ENCODE peak calls at places on chromosome 18, in nine cellular contexts. R is T-helper 17 cell; D is GDM1; S is GM19239; X is right lobe of liver; F is amygdala; I is stimulated activated CD4-positive, alpha-beta T cell treated with anti-CD3 and anti-CD28 coated beads, Interleukin-2, amount 100 ng/mL, for 48 hours; N is globus pallidus; V is activated CD4-positive, alpha-beta memory T cell treated with anti-CD3 and anti-CD28 coated beads, Interleukin-2, amount 10 ng/mL, durations not matched to agents 7 days and 5 days. C is an unnamed sample.

GRCh38 chr18:75879196-75879595 is 451.7 kb upstream of the SMIM21 start:
- DNase-seq in F (no peak), D (no peak), I (no peak), S (no peak), R (no peak), X (no peak), V (no peak), N (no peak), C (no peak)

GRCh38 chr18:21831413-21831831 is 90.8 kb downstream of the MIB1 start:
- DNase-seq in I (no peak), F (no peak), V (no peak), S (no peak), D (no peak), X (no peak), R (no peak), N (peak; percentile 26), C (no peak)

GRCh38 chr18:14221689-14222088 is 89.5 kb upstream of the ZNF519 start:
- DNase-seq in X (no peak), I (no peak), D (no peak), S (no peak), F (no peak), N (no peak), R (no peak), V (no peak), C (no peak)

GRCh38 chr18:35969676-35970075 is 2.8 kb upstream of the RMP24 start:
- DNase-seq in I (no peak), V (no peak), X (no peak), S (no peak), R (no peak), F (no peak), D (no peak), N (no peak), C (no peak)

GRCh38 chr18:53817976-53818950 is 406.2 kb downstream of the MBD2 start:
- DNase-seq in F (no peak), V (no peak), R (no peak), D (no peak), N (no peak), I (no peak), X (no peak), S (no peak), C (no peak)

GRCh38 chr18:12233378-12233777 is 20.8 kb upstream of the CIDEA start:
- DNase-seq in X (no peak), S (no peak), F (no peak), N (no peak), V (no peak), R (no peak), D (no peak), I (no peak), C (no peak)

GRCh38 chr18:23237524-23238151 is 102.4 kb downstream of the CABLES1 start:
- DNase-seq in D (no peak), S (peak; percentile 54), F (no peak), X (peak; percentile 65), R (no peak), N (no peak), V (peak; percentile 57), I (peak; percentile 42), C (peak; percentile 46)

GRCh38 chr18:22493940-22494339 is 76.2 kb upstream of the CTAGE1 start:
- DNase-seq in F (no peak), X (no peak), S (no peak), I (no peak), N (no peak), V (no peak), D (no peak), R (no peak), C (no peak)

GRCh38 chr18:76518543-76519155 is 23.6 kb upstream of the ZNF516 start:
- DNase-seq in S (no peak), I (no peak), V (no peak), F (no peak), D (no peak), N (no peak), X (peak; percentile 55), R (no peak), C (no peak)

GRCh38 chr18:74836296-74837139 is 238.8 kb downstream of the ZNF407 start:
- DNase-seq in R (no peak), D (peak; percentile 15), I (no peak), X (peak; percentile 25), F (no peak), N (peak; percentile 12), S (no peak), V (no peak), C (no peak)

GRCh38 chr18:48028716-48029115 is 98.3 kb upstream of the SMAD2 start:
- DNase-seq in N (no peak), F (no peak), D (no peak), R (no peak), I (no peak), V (no peak), X (no peak), S (no peak), C (no peak)

GRCh38 chr18:9694952-9695495 is 13.1 kb upstream of the RAB31 start:
- DNase-seq in F (no peak), D (no peak), V (no peak), S (no peak), R (no peak), X (no peak), I (no peak), N (no peak), C (no peak)

GRCh38 chr18:51082571-51083264 is 52.7 kb downstream of the SMAD4 start:
- DNase-seq in V (no peak), F (no peak), R (no peak), N (no peak), D (no peak), S (no peak), I (no peak), X (no peak), C (no peak)

GRCh38 chr18:70069965-70070364 is 122.3 kb upstream of the CD226 start:
- DNase-seq in N (no peak), F (no peak), I (no peak), V (no peak), X (no peak), R (no peak), S (no peak), D (no peak), C (no peak)

GRCh38 chr18:50079571-50080295 is 115.2 kb downstream of the MYO5B start:
- DNase-seq in V (no peak), X (peak; percentile 85), F (peak; percentile 64), R (no peak), I (no peak), S (no peak), D (no peak), N (peak; percentile 79), C (no peak)

GRCh38 chr18:2532797-2533196 is 38.5 kb downstream of the METTL4 start:
- DNase-seq in S (no peak), D (no peak), X (no peak), V (no peak), I (no peak), N (no peak), F (no peak), R (no peak), C (no peak)

GRCh38 chr18:7789853-7790552 is 222.9 kb downstream of the PTPRM start:
- DNase-seq in S (no peak), D (no peak), R (no peak), V (no peak), I (no peak), X (no peak), N (peak; percentile 5), F (no peak), C (no peak)

GRCh38 chr18:11719050-11719449 is 30.0 kb downstream of the GNAL start:
- DNase-seq in S (no peak), D (no peak), N (no peak), V (no peak), X (no peak), R (no peak), F (no peak), I (no peak), C (no peak)

GRCh38 chr18:36411745-36412168 is 114.2 kb downstream of the FHOD3 start:
- DNase-seq in D (no peak), V (no peak), R (no peak), N (no peak), X (no peak), S (no peak), I (no peak), F (no peak), C (no peak)

GRCh38 chr18:21735452-21736015 is 5.1 kb upstream of the MIB1 start:
- DNase-seq in F (no peak), D (no peak), X (peak; percentile 25), R (peak; percentile 33), I (no peak), V (peak; percentile 77), S (no peak), N (no peak), C (no peak)

GRCh38 chr18:63559567-63560491 is 17.7 kb downstream of the SERPINB12 start:
- DNase-seq in V (no peak), I (no peak), R (no peak), S (no peak), D (no peak), X (no peak), N (no peak), F (no peak), C (no peak)

GRCh38 chr18:12079504-12080237 is 14.0 kb upstream of the ANKRD62 start:
- DNase-seq in D (no peak), V (no peak), X (no peak), S (no peak), N (no peak), I (no peak), R (no peak), F (no peak), C (no peak)

GRCh38 chr18:31454066-31454708 is 6.6 kb downstream of the DSG3 start:
- DNase-seq in I (no peak), R (no peak), F (no peak), N (no peak), D (no peak), V (no peak), X (no peak), S (no peak), C (no peak)

GRCh38 chr18:27871731-27872130 is 305.2 kb downstream of the CDH2 start:
- DNase-seq in I (no peak), N (no peak), X (no peak), S (no peak), V (no peak), F (no peak), D (no peak), R (no peak), C (no peak)

GRCh38 chr18:28404721-28405120 is 227.8 kb upstream of the CDH2 start:
- DNase-seq in R (no peak), N (no peak), D (no peak), I (no peak), F (no peak), S (no peak), X (no peak), V (no peak), C (no peak)

C was measured in stimulated activated naive B cell treated with anti-CD40 and anti-IgM and Interleukin-4, amounts not matched to agents 10 μg/mL and 1 μg/mL and 100 μg/mL, for 72 hours.